ENCODE peak calls at places on chromosomes 4 and X, in six cellular contexts. One of them, this sample, is unnamed.

GRCh38 chr4:97942137-97942536 is 201.1 kb downstream of the STPG2 start:
- DNase-seq in K562: no peak
- DNase-seq in epithelial cell of proximal tubule: peak
- DNase-seq in aorta: no peak
- DNase-seq in Right ventricle myocardium superior: no peak
- DNase-seq in MCF 10A: peak
- DNase-seq in this sample: no peak

GRCh38 chr4:81632581-81633247 is 161.0 kb upstream of the RASGEF1B start:
- DNase-seq in K562: no peak
- DNase-seq in epithelial cell of proximal tubule: peak
- DNase-seq in aorta: no peak
- DNase-seq in Right ventricle myocardium superior: no peak
- DNase-seq in MCF 10A: peak
- DNase-seq in this sample: no peak

GRCh38 chr4:67438975-67439374 is 106.3 kb downstream of the CENPC start:
- DNase-seq in K562: no peak
- DNase-seq in epithelial cell of proximal tubule: no peak
- DNase-seq in aorta: no peak
- DNase-seq in Right ventricle myocardium superior: no peak
- DNase-seq in MCF 10A: no peak
- DNase-seq in this sample: no peak

GRCh38 chr4:110278127-110278526 is 79.7 kb upstream of the ELOVL6 start:
- DNase-seq in K562: no peak
- DNase-seq in epithelial cell of proximal tubule: no peak
- DNase-seq in aorta: no peak
- DNase-seq in Right ventricle myocardium superior: no peak
- DNase-seq in MCF 10A: no peak
- DNase-seq in this sample: no peak

GRCh38 chr4:104465201-104465600 is 29.5 kb downstream of the CXXC4 start:
- DNase-seq in K562: no peak
- DNase-seq in epithelial cell of proximal tubule: no peak
- DNase-seq in aorta: no peak
- DNase-seq in Right ventricle myocardium superior: no peak
- DNase-seq in MCF 10A: no peak
- DNase-seq in this sample: no peak

GRCh38 chr4:85967872-85968271 is 392.0 kb downstream of the MAPK10 start:
- DNase-seq in K562: no peak
- DNase-seq in epithelial cell of proximal tubule: no peak
- DNase-seq in aorta: no peak
- DNase-seq in Right ventricle myocardium superior: no peak
- DNase-seq in MCF 10A: no peak
- DNase-seq in this sample: no peak

GRCh38 chr4:94803181-94803580 is 45.4 kb downstream of the BMPR1B start:
- DNase-seq in K562: peak
- DNase-seq in epithelial cell of proximal tubule: no peak
- DNase-seq in aorta: no peak
- DNase-seq in Right ventricle myocardium superior: no peak
- DNase-seq in MCF 10A: no peak
- DNase-seq in this sample: no peak

GRCh38 chr4:107279729-107280128 is 243.6 kb upstream of the DKK2 start:
- DNase-seq in K562: no peak
- DNase-seq in epithelial cell of proximal tubule: no peak
- DNase-seq in aorta: no peak
- DNase-seq in Right ventricle myocardium superior: no peak
- DNase-seq in MCF 10A: peak
- DNase-seq in this sample: no peak

GRCh38 chr4:165301833-165302232 is 25.6 kb upstream of the MSMO1 start:
- DNase-seq in K562: no peak
- DNase-seq in epithelial cell of proximal tubule: no peak
- DNase-seq in aorta: no peak
- DNase-seq in Right ventricle myocardium superior: no peak
- DNase-seq in MCF 10A: no peak
- DNase-seq in this sample: no peak

GRCh38 chrX:1686642-1687041 is 71.8 kb downstream of the ASMT start:
- DNase-seq in K562: no peak
- DNase-seq in epithelial cell of proximal tubule: no peak
- DNase-seq in aorta: no peak
- DNase-seq in Right ventricle myocardium superior: no peak
- DNase-seq in MCF 10A: no peak
- DNase-seq in this sample: no peak

GRCh38 chr4:186104114-186104894 is at the start of gene FAM149A:
- DNase-seq in K562: no peak
- DNase-seq in epithelial cell of proximal tubule: no peak
- DNase-seq in aorta: peak
- DNase-seq in Right ventricle myocardium superior: no peak
- DNase-seq in MCF 10A: peak
- DNase-seq in this sample: peak

This sample was measured in spleen.